ENCODE peak calls at places on chromosomes 2 and 18, in eight cellular contexts. W, U, V, J, O, D, S and C are unnamed samples.

GRCh38 chr2:183495589-183496267 is 371.5 kb downstream of the NUP35 start:
- DNase-seq in D (no peak), J (no peak), W (no peak), U (no peak), S (no peak), V (peak; percentile 32), O (no peak), C (no peak)

GRCh38 chr2:10057231-10058107 is 14.1 kb downstream of the KLF11 start:
- DNase-seq in U (peak; percentile 51), W (peak; percentile 95), V (no peak), D (peak; percentile 31), O (peak; percentile 85), S (no peak), J (peak; percentile 91), C (no peak)

GRCh38 chr2:26344581-26345283 is 1.2 kb upstream of the SELENOI start:
- DNase-seq in D (peak; percentile 36), V (no peak), U (peak; percentile 63), W (peak; percentile 67), S (peak; percentile 73), J (no peak), O (no peak), C (no peak)

GRCh38 chr2:165870346-165870745 is 76.3 kb upstream of the GALNT3 start:
- DNase-seq in J (no peak), S (no peak), D (no peak), U (peak; percentile 13), O (no peak), V (no peak), W (no peak), C (no peak)

GRCh38 chr2:201070966-201071304 is 536 bp downstream of the HYCC2 start:
- DNase-seq in O (no peak), D (no peak), S (no peak), W (no peak), V (no peak), U (peak; percentile 35), J (no peak), C (no peak)

GRCh38 chr2:60370835-60371618 is 182.4 kb downstream of the BCL11A start:
- DNase-seq in U (no peak), D (no peak), O (no peak), S (no peak), J (no peak), V (no peak), W (no peak), C (no peak)

GRCh38 chr2:12303181-12304030 is 413.3 kb upstream of the TRIB2 start:
- DNase-seq in V (no peak), J (no peak), S (no peak), D (no peak), U (no peak), O (no peak), W (no peak), C (no peak)

GRCh38 chr2:26033270-26033768 is 565 bp upstream of the RAB10 start:
- DNase-seq in O (peak; percentile 87), V (no peak), J (no peak), W (peak; percentile 88), U (peak; percentile 82), S (peak; percentile 71), D (peak; percentile 77), C (no peak)

GRCh38 chr2:98623657-98624056 is 15.3 kb downstream of the UNC50 start:
- DNase-seq in S (no peak), J (no peak), U (no peak), D (peak; percentile 74), O (no peak), W (no peak), V (no peak), C (no peak)

GRCh38 chr18:26894426-26894825 is 28.9 kb upstream of the AQP4 start:
- DNase-seq in D (no peak), U (no peak), S (no peak), O (no peak), J (no peak), W (no peak), V (no peak), C (no peak)

GRCh38 chr2:194445226-194445625 is 1211.8 kb upstream of the SLC39A10 start:
- DNase-seq in J (no peak), V (no peak), W (no peak), U (no peak), S (no peak), O (no peak), D (no peak), C (no peak)

GRCh38 chr2:55092439-55092838 is 42.2 kb upstream of the RTN4 start:
- DNase-seq in S (no peak), O (no peak), W (no peak), V (no peak), U (no peak), D (no peak), J (no peak), C (no peak)

GRCh38 chr2:10124538-10125045 is 2.1 kb downstream of the RRM2 start:
- DNase-seq in U (peak; percentile 82), J (no peak), S (no peak), D (peak; percentile 69), V (no peak), W (peak; percentile 78), O (no peak), C (no peak)

GRCh38 chr2:108936868-108937265 is 52.2 kb downstream of the EDAR start:
- DNase-seq in U (no peak), D (no peak), J (no peak), S (no peak), O (no peak), W (no peak), V (no peak), C (no peak)

GRCh38 chr2:70080597-70081200 is 6.6 kb upstream of the PCBP1 start:
- DNase-seq in W (no peak), O (no peak), S (no peak), D (no peak), J (no peak), V (no peak), U (no peak), C (no peak)

GRCh38 chr18:45167631-45168225 is 447.5 kb upstream of the SLC14A2 start:
- DNase-seq in V (no peak), S (no peak), W (no peak), D (no peak), O (no peak), U (no peak), J (no peak), C (no peak)

GRCh38 chr2:113120861-113121260 is 6.5 kb upstream of the IL1RN start:
- DNase-seq in U (no peak), J (no peak), S (no peak), O (no peak), D (no peak), W (no peak), V (no peak), C (no peak)

GRCh38 chr2:113114996-113115395 is 12.4 kb upstream of the IL1RN start:
- DNase-seq in O (peak; percentile 31), D (no peak), U (no peak), V (no peak), W (no peak), S (no peak), J (no peak), C (no peak)

GRCh38 chr2:113118263-113118657 is 9.1 kb upstream of the IL1RN start:
- DNase-seq in D (no peak), J (no peak), V (no peak), O (no peak), U (no peak), W (no peak), S (no peak), C (no peak)

GRCh38 chr2:113116100-113116958 is 11.1 kb upstream of the IL1RN start:
- DNase-seq in V (no peak), D (no peak), O (peak; percentile 8), U (no peak), W (no peak), S (no peak), J (no peak), C (no peak)

GRCh38 chr2:113117594-113118262 is 9.7 kb upstream of the IL1RN start:
- DNase-seq in V (no peak), S (no peak), O (peak; percentile 30), U (no peak), D (no peak), W (no peak), J (peak; percentile 27), C (no peak)
- H3K4me3 ChIP-seq in V (no peak overlapping the region), S (no peak overlapping the region), O (no peak overlapping the region), U (no peak overlapping the region), D (no peak overlapping the region), W (no peak overlapping the region), J (no peak overlapping the region), C (no peak overlapping the region)

GRCh38 chr18:58856881-58857280 is 7.8 kb upstream of the ZNF532 start:
- DNase-seq in W (no peak), D (no peak), J (no peak), U (no peak), V (no peak), O (no peak), S (no peak), C (no peak)
- TF ChIP-seq POLR2AphosphoS5 in W (no peak), D (no peak), J (no peak), U (no peak), V (no peak), O (no peak), S (no peak), C (no peak)

GRCh38 chr2:188204830-188205229 is 86.8 kb upstream of the GULP1 start:
- DNase-seq in U (no peak), W (no peak), V (no peak), O (no peak), D (no peak), J (no peak), S (no peak), C (no peak)
- TF ChIP-seq EZH2 in U (no peak), W (no peak), V (no peak), O (no peak), D (no peak), J (no peak), S (no peak), C (no peak)

GRCh38 chr18:62933261-62933887 is 218.0 kb downstream of the PHLPP1 start:
- DNase-seq in V (no peak), U (peak; percentile 43), J (no peak), D (no peak), W (no peak), O (no peak), S (no peak), C (no peak)

GRCh38 chr18:62925031-62925688 is 209.8 kb downstream of the PHLPP1 start:
- DNase-seq in O (no peak), J (no peak), S (no peak), D (no peak), U (no peak), W (no peak), V (no peak), C (no peak)

GRCh38 chr18:62928316-62928715 is 213.0 kb downstream of the PHLPP1 start:
- DNase-seq in U (no peak), D (no peak), O (no peak), J (no peak), V (no peak), W (no peak), S (no peak), C (no peak)
- H3K4me3 ChIP-seq in U (no peak overlapping the region), D (no peak overlapping the region), O (no peak overlapping the region), J (no peak overlapping the region), V (no peak overlapping the region), W (no peak overlapping the region), S (no peak overlapping the region), C (no peak overlapping the region)